ENCODE peak calls at places on chromosomes 4 and X, in six cellular contexts. One of them, this sample, is unnamed.

GRCh38 chr4:80189956-80190671 is 7.2 kb upstream of the PRDM8 start:
- DNase-seq in stomach: no peak
- DNase-seq in IMR-90: peak; percentile 68
- DNase-seq in CD4-positive, alpha-beta memory T cell: no peak
- DNase-seq in neuronal stem cell: no peak
- DNase-seq in H1: peak; percentile 82
- DNase-seq in this sample: peak; percentile 36

GRCh38 chr4:186326391-186326790 is 60.4 kb downstream of the F11 start:
- DNase-seq in stomach: no peak
- DNase-seq in IMR-90: peak; percentile 17
- DNase-seq in CD4-positive, alpha-beta memory T cell: no peak
- DNase-seq in neuronal stem cell: no peak
- DNase-seq in H1: no peak
- DNase-seq in this sample: no peak

GRCh38 chr4:40613456-40613855 is 16.2 kb downstream of the RBM47 start:
- DNase-seq in stomach: no peak
- DNase-seq in IMR-90: peak; percentile 79
- DNase-seq in CD4-positive, alpha-beta memory T cell: no peak
- DNase-seq in neuronal stem cell: no peak
- DNase-seq in H1: no peak
- DNase-seq in this sample: no peak

GRCh38 chr4:118086334-118086733 is 52.0 kb downstream of the NDST3 start:
- DNase-seq in stomach: no peak
- DNase-seq in IMR-90: peak; percentile 31
- DNase-seq in CD4-positive, alpha-beta memory T cell: no peak
- DNase-seq in neuronal stem cell: no peak
- DNase-seq in H1: no peak
- DNase-seq in this sample: no peak

GRCh38 chr4:73573794-73574528 is 46.3 kb downstream of the RASSF6 start:
- DNase-seq in stomach: peak; percentile 80
- DNase-seq in IMR-90: peak; percentile 82
- DNase-seq in CD4-positive, alpha-beta memory T cell: no peak
- DNase-seq in neuronal stem cell: peak; percentile 84
- DNase-seq in H1: peak; percentile 75
- DNase-seq in this sample: peak; percentile 73

GRCh38 chr4:24024597-24024996 is 134.8 kb upstream of the PPARGC1A start:
- DNase-seq in stomach: no peak
- DNase-seq in IMR-90: peak; percentile 77
- DNase-seq in CD4-positive, alpha-beta memory T cell: no peak
- DNase-seq in neuronal stem cell: no peak
- DNase-seq in H1: no peak
- DNase-seq in this sample: no peak

GRCh38 chr4:85864806-85865205 is 389.9 kb downstream of the ARHGAP24 start:
- DNase-seq in stomach: no peak
- DNase-seq in IMR-90: no peak
- DNase-seq in CD4-positive, alpha-beta memory T cell: no peak
- DNase-seq in neuronal stem cell: no peak
- DNase-seq in H1: no peak
- DNase-seq in this sample: no peak

GRCh38 chr4:77174426-77174825 is 17.4 kb downstream of the CCNG2 start:
- DNase-seq in stomach: no peak
- DNase-seq in IMR-90: peak; percentile 50
- DNase-seq in CD4-positive, alpha-beta memory T cell: no peak
- DNase-seq in neuronal stem cell: no peak
- DNase-seq in H1: no peak
- DNase-seq in this sample: no peak

GRCh38 chrX:150870487-150871340 is 27.8 kb downstream of the CD99L2 start:
- DNase-seq in stomach: no peak
- DNase-seq in IMR-90: peak; percentile 38
- DNase-seq in CD4-positive, alpha-beta memory T cell: no peak
- DNase-seq in neuronal stem cell: no peak
- DNase-seq in H1: no peak
- DNase-seq in this sample: no peak

GRCh38 chrX:19912-20571 is 261.1 kb upstream of the PLCXD1 start:
- DNase-seq in stomach: no peak
- DNase-seq in IMR-90: no peak
- DNase-seq in CD4-positive, alpha-beta memory T cell: peak; percentile 21
- DNase-seq in neuronal stem cell: no peak
- DNase-seq in H1: peak; percentile 46
- DNase-seq in this sample: no peak

GRCh38 chr4:124253080-124253479 is 459.5 kb downstream of the ANKRD50 start:
- DNase-seq in stomach: no peak
- DNase-seq in IMR-90: no peak
- DNase-seq in CD4-positive, alpha-beta memory T cell: no peak
- DNase-seq in neuronal stem cell: no peak
- DNase-seq in H1: no peak
- DNase-seq in this sample: no peak

GRCh38 chr4:187711586-187711985 is 284.0 kb upstream of the ZFP42 start:
- DNase-seq in stomach: no peak
- DNase-seq in IMR-90: no peak
- DNase-seq in CD4-positive, alpha-beta memory T cell: no peak
- DNase-seq in neuronal stem cell: no peak
- DNase-seq in H1: no peak
- DNase-seq in this sample: no peak

GRCh38 chrX:88612870-88613329 is 134.1 kb upstream of the CPXCR1 start:
- DNase-seq in stomach: no peak
- DNase-seq in IMR-90: no peak
- DNase-seq in CD4-positive, alpha-beta memory T cell: no peak
- DNase-seq in neuronal stem cell: no peak
- DNase-seq in H1: no peak
- DNase-seq in this sample: no peak

GRCh38 chr4:122218762-122219161 is 66.6 kb downstream of the BLTP1 start:
- DNase-seq in stomach: no peak
- DNase-seq in IMR-90: peak; percentile 7
- DNase-seq in CD4-positive, alpha-beta memory T cell: peak; percentile 19
- DNase-seq in neuronal stem cell: no peak
- DNase-seq in H1: no peak
- DNase-seq in this sample: no peak

GRCh38 chr4:56086073-56086521 is 137.4 kb downstream of the CEP135 start:
- DNase-seq in stomach: no peak
- DNase-seq in IMR-90: no peak
- DNase-seq in CD4-positive, alpha-beta memory T cell: no peak
- DNase-seq in neuronal stem cell: no peak
- DNase-seq in H1: no peak
- DNase-seq in this sample: no peak

GRCh38 chr4:155809835-155810234 is 51.0 kb downstream of the GUCY1B1 start:
- DNase-seq in stomach: no peak
- DNase-seq in IMR-90: peak; percentile 92
- DNase-seq in CD4-positive, alpha-beta memory T cell: peak; percentile 53
- DNase-seq in neuronal stem cell: peak; percentile 43
- DNase-seq in H1: no peak
- DNase-seq in this sample: no peak

GRCh38 chr4:66372706-66373105 is 702.4 kb upstream of the EPHA5 start:
- DNase-seq in stomach: no peak
- DNase-seq in IMR-90: peak; percentile 2
- DNase-seq in CD4-positive, alpha-beta memory T cell: no peak
- DNase-seq in neuronal stem cell: no peak
- DNase-seq in H1: no peak
- DNase-seq in this sample: no peak

GRCh38 chr4:120009731-120010130 is 56.9 kb downstream of the MAD2L1 start:
- DNase-seq in stomach: no peak
- DNase-seq in IMR-90: peak; percentile 96
- DNase-seq in CD4-positive, alpha-beta memory T cell: no peak
- DNase-seq in neuronal stem cell: no peak
- DNase-seq in H1: no peak
- DNase-seq in this sample: no peak

GRCh38 chr4:145098675-145099037 is 545 bp downstream of the ABCE1 start:
- DNase-seq in stomach: no peak
- DNase-seq in IMR-90: peak; percentile 66
- DNase-seq in CD4-positive, alpha-beta memory T cell: no peak
- DNase-seq in neuronal stem cell: no peak
- DNase-seq in H1: no peak
- DNase-seq in this sample: no peak

GRCh38 chrX:101383679-101384078 is 2.3 kb downstream of the BTK start:
- DNase-seq in stomach: no peak
- DNase-seq in IMR-90: no peak
- DNase-seq in CD4-positive, alpha-beta memory T cell: no peak
- DNase-seq in neuronal stem cell: no peak
- DNase-seq in H1: no peak
- DNase-seq in this sample: no peak

GRCh38 chr4:4289575-4289929 is 402 bp downstream of the LYAR start:
- DNase-seq in stomach: no peak
- DNase-seq in IMR-90: no peak
- DNase-seq in CD4-positive, alpha-beta memory T cell: no peak
- DNase-seq in neuronal stem cell: no peak
- DNase-seq in H1: no peak
- DNase-seq in this sample: no peak

GRCh38 chrX:49919617-49920016 is 2.8 kb upstream of the CLCN5 start:
- DNase-seq in stomach: peak; percentile 55
- DNase-seq in IMR-90: peak; percentile 46
- DNase-seq in CD4-positive, alpha-beta memory T cell: peak; percentile 24
- DNase-seq in neuronal stem cell: peak; percentile 49
- DNase-seq in H1: peak; percentile 61
- DNase-seq in this sample: no peak

GRCh38 chr4:53004497-53005148 is 142.5 kb downstream of the RASL11B start:
- DNase-seq in stomach: no peak
- DNase-seq in IMR-90: no peak
- DNase-seq in CD4-positive, alpha-beta memory T cell: no peak
- DNase-seq in neuronal stem cell: no peak
- DNase-seq in H1: no peak
- DNase-seq in this sample: no peak

GRCh38 chr4:149465941-149466340 is 349.7 kb downstream of the IQCM start:
- DNase-seq in stomach: no peak
- DNase-seq in IMR-90: peak; percentile 18
- DNase-seq in CD4-positive, alpha-beta memory T cell: no peak
- DNase-seq in neuronal stem cell: no peak
- DNase-seq in H1: no peak
- DNase-seq in this sample: no peak

GRCh38 chrX:70353524-70353923 is 63.6 kb downstream of the KIF4A start:
- DNase-seq in stomach: no peak
- DNase-seq in IMR-90: peak; percentile 8
- DNase-seq in CD4-positive, alpha-beta memory T cell: no peak
- DNase-seq in neuronal stem cell: no peak
- DNase-seq in H1: no peak
- DNase-seq in this sample: no peak
- H3K36me3 ChIP-seq in stomach: no peaks in the 10 kb centered on the region
- H3K36me3 ChIP-seq in IMR-90: no peaks in the 10 kb centered on the region
- H3K36me3 ChIP-seq in CD4-positive, alpha-beta memory T cell: no peaks in the 10 kb centered on the region
- H3K36me3 ChIP-seq in neuronal stem cell: peaks cover 74% of the 10 kb centered on the region
- H3K36me3 ChIP-seq in H1: peaks cover 23% of the 10 kb centered on the region
- H3K36me3 ChIP-seq in this sample: no peaks in the 10 kb centered on the region

DNA sequence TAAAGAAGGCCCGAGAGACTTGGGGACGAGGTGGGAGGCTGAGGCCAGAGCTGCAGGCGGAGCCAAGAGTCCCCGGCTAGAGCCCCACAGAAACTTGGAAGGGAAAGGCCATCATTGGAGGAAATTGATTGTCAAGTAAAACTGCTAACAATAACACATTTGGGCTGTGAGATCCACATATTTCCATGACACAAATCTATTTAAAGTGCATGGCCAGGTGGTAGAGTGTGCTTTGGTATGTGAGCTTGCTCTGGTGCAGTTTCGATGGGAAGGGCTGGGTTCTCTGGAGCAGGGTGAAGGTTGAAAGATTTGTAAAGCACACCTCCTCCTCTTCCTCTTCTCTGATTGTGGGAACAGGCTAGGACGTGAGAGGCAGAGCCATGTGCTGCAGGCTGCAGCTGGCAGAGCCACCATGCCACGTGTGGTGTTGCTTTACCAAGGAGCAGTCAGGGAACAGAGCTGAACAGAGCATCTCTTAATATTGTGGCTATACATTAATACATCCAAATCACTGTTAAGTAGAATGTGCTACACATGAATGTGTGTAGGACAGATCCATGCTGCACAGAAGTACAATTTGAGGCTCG is 37.6 kb downstream of the FHDC1 start:
- DNase-seq in stomach: no peak
- DNase-seq in IMR-90: no peak
- DNase-seq in CD4-positive, alpha-beta memory T cell: no peak
- DNase-seq in neuronal stem cell: no peak
- DNase-seq in H1: no peak
- DNase-seq in this sample: no peak
- H3K4me3 ChIP-seq in stomach: no peak overlapping the region
- H3K4me3 ChIP-seq in IMR-90: no peak overlapping the region
- H3K4me3 ChIP-seq in CD4-positive, alpha-beta memory T cell: no peak overlapping the region
- H3K4me3 ChIP-seq in neuronal stem cell: no peak overlapping the region
- H3K4me3 ChIP-seq in H1: no peak overlapping the region
- H3K4me3 ChIP-seq in this sample: no peak overlapping the region

GRCh38 chrX:112520124-112520523 is 159.6 kb downstream of the LHFPL1 start:
- DNase-seq in stomach: no peak
- DNase-seq in IMR-90: no peak
- DNase-seq in CD4-positive, alpha-beta memory T cell: no peak
- DNase-seq in neuronal stem cell: no peak
- DNase-seq in H1: no peak
- DNase-seq in this sample: no peak
- H3K36me3 ChIP-seq in stomach: no peaks in the 10 kb centered on the region
- H3K36me3 ChIP-seq in IMR-90: no peaks in the 10 kb centered on the region
- H3K36me3 ChIP-seq in CD4-positive, alpha-beta memory T cell: no peaks in the 10 kb centered on the region
- H3K36me3 ChIP-seq in neuronal stem cell: no peaks in the 10 kb centered on the region
- H3K36me3 ChIP-seq in H1: no peaks in the 10 kb centered on the region
- H3K36me3 ChIP-seq in this sample: no peaks in the 10 kb centered on the region

GRCh38 chr4:6198768-6199343 is 1.5 kb downstream of the JAKMIP1 start:
- DNase-seq in stomach: no peak
- DNase-seq in IMR-90: no peak
- DNase-seq in CD4-positive, alpha-beta memory T cell: no peak
- DNase-seq in neuronal stem cell: peak; percentile 37
- DNase-seq in H1: peak; percentile 83
- DNase-seq in this sample: no peak
- H3K4me3 ChIP-seq in stomach: peak overlapping the region; percentile 56
- H3K4me3 ChIP-seq in IMR-90: no peak overlapping the region
- H3K4me3 ChIP-seq in CD4-positive, alpha-beta memory T cell: peak overlapping the region; percentile 62
- H3K4me3 ChIP-seq in neuronal stem cell: no peak overlapping the region
- H3K4me3 ChIP-seq in H1: peak overlapping the region; percentile 54
- H3K4me3 ChIP-seq in this sample: no peak overlapping the region